ENCODE peak calls at places on chromosomes 7 and 10, in five cellular contexts. M, K, F, C and L are unnamed samples.

GRCh38 chr10:109239371-109239770 is 683.9 kb downstream of the XPNPEP1 start:
- DNase-seq in F (no peak), K (no peak), C (no peak), M (no peak), L (no peak)

GRCh38 chr7:158057446-158057845 is 530.2 kb downstream of the PTPRN2 start:
- DNase-seq in F (no peak), M (no peak), C (no peak), K (no peak), L (no peak)

GRCh38 chr7:134059921-134060320 is 67.2 kb upstream of the LRGUK start:
- DNase-seq in M (no peak), K (no peak), C (no peak), F (no peak), L (no peak)

GRCh38 chr7:30977896-30978564 is 14.3 kb downstream of the GHRHR start:
- DNase-seq in F (no peak), C (peak), M (peak), K (no peak), L (no peak)

GRCh38 chr10:128091636-128092210 is 34.5 kb downstream of the MKI67 start:
- DNase-seq in F (no peak), C (no peak), M (no peak), K (no peak), L (no peak)

GRCh38 chr10:129888784-129889616 is 75.1 kb downstream of the EBF3 start:
- DNase-seq in M (no peak), K (peak), F (no peak), C (peak), L (no peak)

GRCh38 chr10:97570789-97571536 is 1.6 kb upstream of the ANKRD2 start:
- DNase-seq in F (no peak), M (no peak), K (no peak), C (no peak), L (no peak)

GRCh38 chr7:121561717-121562116 is 165.6 kb upstream of the FAM3C start:
- DNase-seq in F (no peak), K (no peak), C (peak), M (no peak), L (no peak)

GRCh38 chr10:107473221-107473620 is 308.7 kb upstream of the SORCS1 start:
- DNase-seq in M (no peak), C (no peak), K (no peak), F (no peak), L (no peak)

GRCh38 chr10:107476408-107476807 is 311.9 kb upstream of the SORCS1 start:
- DNase-seq in M (no peak), K (no peak), F (no peak), C (no peak), L (no peak)

GRCh38 chr10:107477266-107477665 is 312.8 kb upstream of the SORCS1 start:
- DNase-seq in M (no peak), K (no peak), F (no peak), C (no peak), L (no peak)

GRCh38 chr10:107474650-107475049 is 310.1 kb upstream of the SORCS1 start:
- DNase-seq in K (no peak), M (no peak), F (no peak), C (no peak), L (no peak)
- TF ChIP-seq POLR2A in K (no peak), M (no peak), F (no peak), C (no peak), L (no peak)

DNA sequence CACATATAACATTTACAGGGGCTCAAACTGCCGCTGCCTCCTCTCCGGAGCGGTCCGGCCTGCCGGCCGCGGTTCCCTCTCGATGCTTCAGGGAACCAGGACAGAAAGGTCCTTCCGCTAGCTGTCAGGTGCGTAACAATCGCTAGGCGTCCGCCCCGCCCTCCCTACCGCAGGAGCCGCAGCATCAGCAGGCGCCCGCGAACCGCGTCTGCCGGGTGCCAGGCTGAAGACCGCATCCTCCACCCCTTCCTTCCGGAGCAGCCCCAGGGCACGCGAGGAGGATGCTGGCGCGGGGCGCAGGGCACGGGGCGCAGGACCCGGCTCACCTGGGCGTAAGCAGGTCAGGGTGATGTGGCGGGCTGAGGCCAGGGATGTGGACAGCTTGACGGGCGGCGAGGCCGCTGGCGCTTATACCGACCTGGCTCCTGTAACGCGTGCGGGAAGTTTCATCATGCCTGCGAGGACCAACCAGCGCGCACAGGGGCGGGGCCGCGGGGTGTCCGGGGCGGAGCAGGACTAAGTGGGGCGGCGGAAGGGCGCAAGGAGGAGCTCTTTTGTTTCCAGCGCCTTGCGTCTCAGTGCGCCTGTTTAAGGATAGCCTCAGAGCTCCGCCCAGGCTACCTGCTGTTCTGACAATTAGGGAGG is at the start of gene ASNS:
- DNase-seq in K (peak), F (peak), C (peak), M (peak), L (peak)
- TF ChIP-seq POLR2A in K (peak), F (peak), C (peak), M (peak), L (no peak)

GRCh38 chr7:45080265-45080957 is 8.4 kb downstream of the NACAD start:
- DNase-seq in C (no peak), M (no peak), F (no peak), K (no peak), L (peak)

GRCh38 chr7:45077579-45077978 is 11.2 kb downstream of the NACAD start:
- DNase-seq in M (no peak), C (no peak), K (no peak), F (no peak), L (no peak)

GRCh38 chr7:45075871-45076796 is 12.6 kb downstream of the NACAD start:
- DNase-seq in C (no peak), K (no peak), F (no peak), M (no peak), L (peak)

GRCh38 chr7:45076946-45077345 is 11.8 kb downstream of the NACAD start:
- DNase-seq in C (no peak), F (no peak), K (no peak), M (no peak), L (no peak)

DNA sequence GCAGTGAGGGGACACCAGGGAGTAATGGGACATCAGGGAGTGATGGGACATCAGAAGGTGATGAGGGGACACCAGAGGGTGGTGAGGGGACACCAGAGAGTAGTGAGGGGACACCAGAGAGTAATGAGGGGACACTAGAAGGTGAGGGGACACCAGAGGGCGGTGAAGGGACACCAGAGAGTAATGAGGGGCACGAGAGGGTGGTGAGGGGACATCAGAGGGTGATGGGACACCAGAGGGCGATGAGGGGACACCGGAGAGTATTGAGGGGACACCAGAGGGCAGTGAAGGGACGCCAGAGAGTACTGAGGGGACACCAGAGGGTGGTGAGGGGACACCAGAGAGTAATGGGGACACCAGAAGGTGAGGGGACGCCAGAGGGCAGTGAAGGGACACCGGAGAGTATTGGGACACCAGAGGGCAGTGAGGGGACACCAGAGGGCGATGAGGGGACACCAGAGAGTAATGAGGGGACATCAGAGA is 10.5 kb downstream of the NACAD start:
- DNase-seq in M (no peak), F (no peak), K (no peak), C (no peak), L (no peak)
- TF ChIP-seq POLR2A in M (no peak), F (no peak), K (no peak), C (no peak), L (no peak)

GRCh38 chr7:140048989-140049338 is 13.8 kb downstream of the PARP12 start:
- DNase-seq in C (no peak), K (no peak), M (no peak), F (no peak), L (no peak)

GRCh38 chr7:140049339-140050024 is 13.3 kb downstream of the PARP12 start:
- DNase-seq in C (no peak), F (no peak), M (peak), K (no peak), L (no peak)

GRCh38 chr7:140053812-140054539 is 8.8 kb downstream of the PARP12 start:
- DNase-seq in M (no peak), F (no peak), C (no peak), K (no peak), L (no peak)

GRCh38 chr7:140050100-140050499 is 12.7 kb downstream of the PARP12 start:
- DNase-seq in F (no peak), K (no peak), C (no peak), M (no peak), L (no peak)

DNA sequence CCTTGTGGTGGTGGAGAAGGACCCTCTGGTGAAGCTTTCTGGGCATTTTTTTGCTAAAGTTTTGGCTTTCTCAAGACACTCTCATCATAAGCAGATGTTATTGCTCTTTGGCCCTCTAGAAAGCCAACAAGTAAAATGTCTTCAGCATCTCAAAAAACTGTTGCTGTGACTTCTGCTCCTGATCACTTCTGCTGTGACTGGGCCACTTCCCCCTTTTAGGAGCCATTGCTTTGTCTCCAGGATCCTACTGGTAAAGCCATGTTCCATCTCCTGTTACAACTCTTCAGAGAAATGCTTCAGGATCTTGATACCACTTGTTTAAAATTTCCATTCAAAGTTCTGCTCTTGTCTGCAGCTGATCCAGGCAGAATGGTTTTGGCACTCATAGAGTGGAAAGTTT is 10.9 kb downstream of the PARP12 start:
- DNase-seq in M (no peak), C (no peak), K (no peak), F (no peak), L (no peak)
- TF ChIP-seq POLR2A in M (no peak), C (no peak), K (no peak), F (no peak), L (no peak)

DNA sequence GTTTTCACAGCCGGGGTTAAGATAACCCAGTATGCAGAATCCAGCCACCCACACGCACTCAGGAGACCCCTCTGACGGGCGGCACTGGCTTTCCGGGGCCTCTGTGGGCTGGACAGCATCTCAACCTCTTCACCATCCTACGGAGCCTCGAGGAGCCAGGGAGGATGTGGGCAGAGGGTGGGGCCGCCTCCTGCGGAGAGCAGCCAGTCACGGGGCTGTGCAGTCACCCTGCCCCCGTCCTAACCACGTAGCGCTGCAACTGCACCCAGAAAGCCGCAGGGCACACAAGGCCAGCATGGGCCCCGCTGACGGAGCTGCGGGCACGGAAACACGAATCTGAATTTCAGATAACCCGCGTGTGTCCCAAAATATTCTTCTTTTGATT is 270.3 kb downstream of the ELFN1 start:
- DNase-seq in F (peak), M (peak), K (peak), C (no peak), L (no peak)
- TF ChIP-seq POLR2A in F (no peak), M (no peak), K (peak), C (peak), L (no peak)